ENCODE peak calls at places on chromosomes 7 and 10, in nine cellular contexts. One of them, this sample, is unnamed.

GRCh38 chr10:123687758-123688157 is 21.6 kb downstream of the GPR26 start:
- DNase-seq in effector memory CD4-positive, alpha-beta T cell: no peak
- DNase-seq in small intestine: no peak
- DNase-seq in CD4-positive, alpha-beta memory T cell: no peak
- DNase-seq in HCT116: no peak
- DNase-seq in Peyer's patch: no peak
- DNase-seq in NT2/D1: no peak
- DNase-seq in tibial nerve: no peak
- DNase-seq in mucosa of descending colon: no peak
- DNase-seq in this sample: no peak

GRCh38 chr7:95753440-95753839 is 18.9 kb upstream of the DYNC1I1 start:
- DNase-seq in effector memory CD4-positive, alpha-beta T cell: no peak
- DNase-seq in small intestine: no peak
- DNase-seq in CD4-positive, alpha-beta memory T cell: no peak
- DNase-seq in HCT116: no peak
- DNase-seq in Peyer's patch: no peak
- DNase-seq in NT2/D1: no peak
- DNase-seq in tibial nerve: no peak
- DNase-seq in mucosa of descending colon: no peak
- DNase-seq in this sample: no peak

GRCh38 chr10:17665742-17666141 is 21.8 kb downstream of the STAM start:
- DNase-seq in effector memory CD4-positive, alpha-beta T cell: no peak
- DNase-seq in small intestine: no peak
- DNase-seq in CD4-positive, alpha-beta memory T cell: no peak
- DNase-seq in HCT116: no peak
- DNase-seq in Peyer's patch: no peak
- DNase-seq in NT2/D1: no peak
- DNase-seq in tibial nerve: peak; percentile 72
- DNase-seq in mucosa of descending colon: no peak
- DNase-seq in this sample: no peak

GRCh38 chr10:127735723-127736221 is 1.2 kb upstream of the FOXI2 start:
- DNase-seq in effector memory CD4-positive, alpha-beta T cell: no peak
- DNase-seq in small intestine: no peak
- DNase-seq in CD4-positive, alpha-beta memory T cell: no peak
- DNase-seq in HCT116: no peak
- DNase-seq in Peyer's patch: no peak
- DNase-seq in NT2/D1: no peak
- DNase-seq in tibial nerve: no peak
- DNase-seq in mucosa of descending colon: no peak
- DNase-seq in this sample: no peak

GRCh38 chr7:158245724-158246041 is 341.9 kb downstream of the PTPRN2 start:
- DNase-seq in effector memory CD4-positive, alpha-beta T cell: no peak
- DNase-seq in small intestine: no peak
- DNase-seq in CD4-positive, alpha-beta memory T cell: no peak
- DNase-seq in HCT116: no peak
- DNase-seq in Peyer's patch: no peak
- DNase-seq in NT2/D1: no peak
- DNase-seq in tibial nerve: no peak
- DNase-seq in mucosa of descending colon: no peak
- DNase-seq in this sample: no peak

GRCh38 chr10:96878071-96878470 is 46.0 kb downstream of the LCOR start:
- DNase-seq in effector memory CD4-positive, alpha-beta T cell: no peak
- DNase-seq in small intestine: peak; percentile 12
- DNase-seq in CD4-positive, alpha-beta memory T cell: no peak
- DNase-seq in HCT116: no peak
- DNase-seq in Peyer's patch: no peak
- DNase-seq in NT2/D1: no peak
- DNase-seq in tibial nerve: no peak
- DNase-seq in mucosa of descending colon: no peak
- DNase-seq in this sample: no peak

GRCh38 chr10:373516-374309 is 238.5 kb downstream of the ZMYND11 start:
- DNase-seq in effector memory CD4-positive, alpha-beta T cell: no peak
- DNase-seq in small intestine: no peak
- DNase-seq in CD4-positive, alpha-beta memory T cell: no peak
- DNase-seq in HCT116: no peak
- DNase-seq in Peyer's patch: no peak
- DNase-seq in NT2/D1: no peak
- DNase-seq in tibial nerve: no peak
- DNase-seq in mucosa of descending colon: no peak
- DNase-seq in this sample: no peak

GRCh38 chr10:51010977-51011376 is 63.3 kb upstream of the PRKG1 start:
- DNase-seq in effector memory CD4-positive, alpha-beta T cell: no peak
- DNase-seq in small intestine: peak; percentile 49
- DNase-seq in CD4-positive, alpha-beta memory T cell: peak; percentile 26
- DNase-seq in HCT116: peak; percentile 31
- DNase-seq in Peyer's patch: no peak
- DNase-seq in NT2/D1: no peak
- DNase-seq in tibial nerve: no peak
- DNase-seq in mucosa of descending colon: no peak
- DNase-seq in this sample: no peak

GRCh38 chr7:103394566-103394965 is 47.1 kb downstream of the PSMC2 start:
- DNase-seq in effector memory CD4-positive, alpha-beta T cell: no peak
- DNase-seq in small intestine: no peak
- DNase-seq in CD4-positive, alpha-beta memory T cell: no peak
- DNase-seq in HCT116: no peak
- DNase-seq in Peyer's patch: no peak
- DNase-seq in NT2/D1: no peak
- DNase-seq in tibial nerve: no peak
- DNase-seq in mucosa of descending colon: no peak
- DNase-seq in this sample: no peak

GRCh38 chr7:75915416-75916156 is 631 bp downstream of the POR start:
- DNase-seq in effector memory CD4-positive, alpha-beta T cell: no peak
- DNase-seq in small intestine: peak; percentile 73
- DNase-seq in CD4-positive, alpha-beta memory T cell: peak; percentile 35
- DNase-seq in HCT116: no peak
- DNase-seq in Peyer's patch: no peak
- DNase-seq in NT2/D1: no peak
- DNase-seq in tibial nerve: no peak
- DNase-seq in mucosa of descending colon: peak; percentile 65
- DNase-seq in this sample: no peak

GRCh38 chr10:50322075-50322474 is 70.8 kb upstream of the ASAH2 start:
- DNase-seq in effector memory CD4-positive, alpha-beta T cell: no peak
- DNase-seq in small intestine: peak; percentile 2
- DNase-seq in CD4-positive, alpha-beta memory T cell: no peak
- DNase-seq in HCT116: no peak
- DNase-seq in Peyer's patch: no peak
- DNase-seq in NT2/D1: no peak
- DNase-seq in tibial nerve: no peak
- DNase-seq in mucosa of descending colon: no peak
- DNase-seq in this sample: no peak

GRCh38 chr7:158252081-158252836 is 335.4 kb downstream of the PTPRN2 start:
- DNase-seq in effector memory CD4-positive, alpha-beta T cell: no peak
- DNase-seq in small intestine: no peak
- DNase-seq in CD4-positive, alpha-beta memory T cell: no peak
- DNase-seq in HCT116: no peak
- DNase-seq in Peyer's patch: no peak
- DNase-seq in NT2/D1: no peak
- DNase-seq in tibial nerve: no peak
- DNase-seq in mucosa of descending colon: no peak
- DNase-seq in this sample: no peak

GRCh38 chr10:43074827-43075611 is 1.9 kb upstream of the RET start:
- DNase-seq in effector memory CD4-positive, alpha-beta T cell: no peak
- DNase-seq in small intestine: no peak
- DNase-seq in CD4-positive, alpha-beta memory T cell: no peak
- DNase-seq in HCT116: no peak
- DNase-seq in Peyer's patch: no peak
- DNase-seq in NT2/D1: no peak
- DNase-seq in tibial nerve: no peak
- DNase-seq in mucosa of descending colon: peak; percentile 20
- DNase-seq in this sample: no peak

GRCh38 chr10:102208311-102209035 is 17.6 kb upstream of the ELOVL3 start:
- DNase-seq in effector memory CD4-positive, alpha-beta T cell: no peak
- DNase-seq in small intestine: no peak
- DNase-seq in CD4-positive, alpha-beta memory T cell: no peak
- DNase-seq in HCT116: no peak
- DNase-seq in Peyer's patch: no peak
- DNase-seq in NT2/D1: no peak
- DNase-seq in tibial nerve: no peak
- DNase-seq in mucosa of descending colon: no peak
- DNase-seq in this sample: no peak

GRCh38 chr7:125253454-125254182 is 324.0 kb upstream of the POT1 start:
- DNase-seq in effector memory CD4-positive, alpha-beta T cell: no peak
- DNase-seq in small intestine: no peak
- DNase-seq in CD4-positive, alpha-beta memory T cell: no peak
- DNase-seq in HCT116: no peak
- DNase-seq in Peyer's patch: no peak
- DNase-seq in NT2/D1: no peak
- DNase-seq in tibial nerve: no peak
- DNase-seq in mucosa of descending colon: no peak
- DNase-seq in this sample: no peak

GRCh38 chr10:21160116-21160515 is 263.0 kb upstream of the NEBL start:
- DNase-seq in effector memory CD4-positive, alpha-beta T cell: no peak
- DNase-seq in small intestine: no peak
- DNase-seq in CD4-positive, alpha-beta memory T cell: no peak
- DNase-seq in HCT116: no peak
- DNase-seq in Peyer's patch: no peak
- DNase-seq in NT2/D1: no peak
- DNase-seq in tibial nerve: no peak
- DNase-seq in mucosa of descending colon: no peak
- DNase-seq in this sample: no peak

GRCh38 chr7:87331687-87332256 is 13.7 kb upstream of the CROT start:
- DNase-seq in effector memory CD4-positive, alpha-beta T cell: no peak
- DNase-seq in small intestine: peak; percentile 51
- DNase-seq in CD4-positive, alpha-beta memory T cell: no peak
- DNase-seq in HCT116: no peak
- DNase-seq in Peyer's patch: no peak
- DNase-seq in NT2/D1: no peak
- DNase-seq in tibial nerve: no peak
- DNase-seq in mucosa of descending colon: no peak
- DNase-seq in this sample: no peak
- H3K9me3 ChIP-seq in effector memory CD4-positive, alpha-beta T cell: peaks cover 19% of the 10 kb centered on the region
- H3K9me3 ChIP-seq in small intestine: peaks cover 2% of the 10 kb centered on the region
- H3K9me3 ChIP-seq in CD4-positive, alpha-beta memory T cell: peaks cover 21% of the 10 kb centered on the region
- H3K9me3 ChIP-seq in HCT116: peaks cover 18% of the 10 kb centered on the region
- H3K9me3 ChIP-seq in Peyer's patch: peaks cover 7% of the 10 kb centered on the region
- H3K9me3 ChIP-seq in NT2/D1: peaks cover 38% of the 10 kb centered on the region
- H3K9me3 ChIP-seq in tibial nerve: peaks cover 42% of the 10 kb centered on the region
- H3K9me3 ChIP-seq in mucosa of descending colon: peaks cover 40% of the 10 kb centered on the region
- H3K9me3 ChIP-seq in this sample: peaks cover 13% of the 10 kb centered on the region

DNA sequence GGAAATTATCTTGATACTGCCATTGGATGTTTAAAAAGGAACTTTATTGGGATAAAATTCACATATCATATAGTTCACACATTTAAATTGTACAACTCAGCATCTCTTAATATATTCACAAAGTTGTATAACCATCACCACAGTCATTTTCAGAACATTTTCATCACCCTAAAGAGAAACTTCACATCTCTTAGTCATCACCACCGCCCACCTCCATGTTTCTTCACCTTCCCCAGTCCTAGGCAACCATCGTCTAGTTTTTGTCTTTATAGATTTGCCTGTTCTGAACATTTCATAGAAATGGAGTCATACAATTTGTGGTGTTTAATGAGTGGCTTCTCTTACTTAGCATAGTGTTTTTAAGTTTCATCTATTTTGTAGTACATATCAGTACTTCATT is 96.6 kb downstream of the ANKRD30A start:
- DNase-seq in effector memory CD4-positive, alpha-beta T cell: no peak
- DNase-seq in small intestine: no peak
- DNase-seq in CD4-positive, alpha-beta memory T cell: no peak
- DNase-seq in HCT116: no peak
- DNase-seq in Peyer's patch: no peak
- DNase-seq in NT2/D1: no peak
- DNase-seq in tibial nerve: no peak
- DNase-seq in mucosa of descending colon: no peak
- DNase-seq in this sample: no peak
- H3K9me3 ChIP-seq in effector memory CD4-positive, alpha-beta T cell: no peaks in the 10 kb centered on the region
- H3K9me3 ChIP-seq in small intestine: no peaks in the 10 kb centered on the region
- H3K9me3 ChIP-seq in CD4-positive, alpha-beta memory T cell: no peaks in the 10 kb centered on the region
- H3K9me3 ChIP-seq in HCT116: no peaks in the 10 kb centered on the region
- H3K9me3 ChIP-seq in Peyer's patch: no peaks in the 10 kb centered on the region
- H3K9me3 ChIP-seq in NT2/D1: no peaks in the 10 kb centered on the region
- H3K9me3 ChIP-seq in tibial nerve: no peaks in the 10 kb centered on the region
- H3K9me3 ChIP-seq in mucosa of descending colon: peaks cover 31% of the 10 kb centered on the region
- H3K9me3 ChIP-seq in this sample: no peaks in the 10 kb centered on the region

GRCh38 chr10:131068311-131068710 is 243.2 kb downstream of the TCERG1L start:
- DNase-seq in effector memory CD4-positive, alpha-beta T cell: no peak
- DNase-seq in small intestine: no peak
- DNase-seq in CD4-positive, alpha-beta memory T cell: no peak
- DNase-seq in HCT116: no peak
- DNase-seq in Peyer's patch: no peak
- DNase-seq in NT2/D1: no peak
- DNase-seq in tibial nerve: no peak
- DNase-seq in mucosa of descending colon: no peak
- DNase-seq in this sample: no peak

GRCh38 chr10:131068760-131069159 is 242.8 kb downstream of the TCERG1L start:
- DNase-seq in effector memory CD4-positive, alpha-beta T cell: no peak
- DNase-seq in small intestine: no peak
- DNase-seq in CD4-positive, alpha-beta memory T cell: no peak
- DNase-seq in HCT116: no peak
- DNase-seq in Peyer's patch: no peak
- DNase-seq in NT2/D1: no peak
- DNase-seq in tibial nerve: no peak
- DNase-seq in mucosa of descending colon: no peak
- DNase-seq in this sample: no peak

GRCh38 chr10:131067690-131068089 is 243.8 kb downstream of the TCERG1L start:
- DNase-seq in effector memory CD4-positive, alpha-beta T cell: no peak
- DNase-seq in small intestine: no peak
- DNase-seq in CD4-positive, alpha-beta memory T cell: no peak
- DNase-seq in HCT116: no peak
- DNase-seq in Peyer's patch: no peak
- DNase-seq in NT2/D1: no peak
- DNase-seq in tibial nerve: no peak
- DNase-seq in mucosa of descending colon: no peak
- DNase-seq in this sample: no peak

GRCh38 chr10:131063311-131063710 is 248.2 kb downstream of the TCERG1L start:
- DNase-seq in effector memory CD4-positive, alpha-beta T cell: no peak
- DNase-seq in small intestine: no peak
- DNase-seq in CD4-positive, alpha-beta memory T cell: no peak
- DNase-seq in HCT116: no peak
- DNase-seq in Peyer's patch: no peak
- DNase-seq in NT2/D1: no peak
- DNase-seq in tibial nerve: no peak
- DNase-seq in mucosa of descending colon: no peak
- DNase-seq in this sample: no peak

GRCh38 chr10:131065673-131066331 is 245.7 kb downstream of the TCERG1L start:
- DNase-seq in effector memory CD4-positive, alpha-beta T cell: no peak
- DNase-seq in small intestine: no peak
- DNase-seq in CD4-positive, alpha-beta memory T cell: no peak
- DNase-seq in HCT116: no peak
- DNase-seq in Peyer's patch: no peak
- DNase-seq in NT2/D1: peak; percentile 43
- DNase-seq in tibial nerve: no peak
- DNase-seq in mucosa of descending colon: no peak
- DNase-seq in this sample: no peak
- H3K9me3 ChIP-seq in effector memory CD4-positive, alpha-beta T cell: no peaks in the 10 kb centered on the region
- H3K9me3 ChIP-seq in small intestine: no peaks in the 10 kb centered on the region
- H3K9me3 ChIP-seq in CD4-positive, alpha-beta memory T cell: no peaks in the 10 kb centered on the region
- H3K9me3 ChIP-seq in HCT116: no peaks in the 10 kb centered on the region
- H3K9me3 ChIP-seq in Peyer's patch: no peaks in the 10 kb centered on the region
- H3K9me3 ChIP-seq in NT2/D1: no peaks in the 10 kb centered on the region
- H3K9me3 ChIP-seq in tibial nerve: peaks cover 8% of the 10 kb centered on the region
- H3K9me3 ChIP-seq in mucosa of descending colon: peaks cover 9% of the 10 kb centered on the region
- H3K9me3 ChIP-seq in this sample: no peaks in the 10 kb centered on the region

DNA sequence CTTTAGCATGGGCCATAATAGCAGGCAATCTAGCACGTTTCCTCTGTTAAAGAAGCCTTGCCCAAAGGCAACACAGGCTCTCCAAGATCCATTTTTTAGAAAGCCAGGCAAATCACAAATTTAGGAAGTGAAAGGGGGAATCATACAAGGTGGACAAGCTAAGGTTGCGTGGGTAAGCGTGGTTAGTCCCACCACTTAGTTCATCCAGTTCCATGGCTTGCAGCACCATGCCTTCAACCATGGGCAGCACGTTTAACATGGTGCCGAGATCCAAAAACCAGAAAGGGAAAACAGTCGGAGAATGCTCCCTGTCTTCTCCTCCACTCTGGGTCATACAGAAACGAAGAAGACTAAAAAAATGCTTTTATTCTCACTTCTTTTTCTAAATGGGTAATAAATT is 234.4 kb upstream of the IMMP2L start:
- DNase-seq in effector memory CD4-positive, alpha-beta T cell: no peak
- DNase-seq in small intestine: no peak
- DNase-seq in CD4-positive, alpha-beta memory T cell: peak; percentile 0
- DNase-seq in HCT116: peak; percentile 27
- DNase-seq in Peyer's patch: no peak
- DNase-seq in NT2/D1: peak; percentile 5
- DNase-seq in tibial nerve: no peak
- DNase-seq in mucosa of descending colon: no peak
- DNase-seq in this sample: no peak
- H3K9me3 ChIP-seq in effector memory CD4-positive, alpha-beta T cell: peaks cover 26% of the 10 kb centered on the region
- H3K9me3 ChIP-seq in small intestine: peaks cover 2% of the 10 kb centered on the region
- H3K9me3 ChIP-seq in CD4-positive, alpha-beta memory T cell: peaks cover 23% of the 10 kb centered on the region
- H3K9me3 ChIP-seq in HCT116: peaks cover 15% of the 10 kb centered on the region
- H3K9me3 ChIP-seq in Peyer's patch: no peaks in the 10 kb centered on the region
- H3K9me3 ChIP-seq in NT2/D1: peaks cover 39% of the 10 kb centered on the region
- H3K9me3 ChIP-seq in tibial nerve: peaks cover 73% of the 10 kb centered on the region
- H3K9me3 ChIP-seq in mucosa of descending colon: peaks cover 69% of the 10 kb centered on the region
- H3K9me3 ChIP-seq in this sample: peaks cover 5% of the 10 kb centered on the region